ENCODE peak calls at places on chromosomes 16 and 17, in five cellular contexts. Q is SK-N-SH, C is H1, N is GM12878, U is HCT116. K is an unnamed sample.

GRCh38 chr17:71392715-71393567 is 727.9 kb upstream of the SOX9 start:
- DNase-seq in N (no peak), U (no peak), Q (no peak), C (no peak), K (no peak)

GRCh38 chr17:78798695-78799559 is 16.9 kb upstream of the CYTH1 start:
- DNase-seq in Q (peak; percentile 70), U (no peak), C (no peak), N (no peak), K (no peak)

GRCh38 chr16:70152578-70153302 is 20.8 kb upstream of the CLEC18C start:
- DNase-seq in U (no peak), C (no peak), N (no peak), Q (peak; percentile 3), K (no peak)

GRCh38 chr16:20674684-20675487 is 22.6 kb downstream of the ACSM1 start:
- DNase-seq in Q (no peak), N (no peak), C (no peak), U (no peak), K (no peak)

GRCh38 chr16:89619880-89620279 is 6.4 kb downstream of the DPEP1 start:
- DNase-seq in U (no peak), N (no peak), Q (no peak), C (no peak), K (no peak)

GRCh38 chr16:57310801-57311200 is 26.3 kb upstream of the PLLP start:
- DNase-seq in C (no peak), U (no peak), Q (no peak), N (no peak), K (no peak)

GRCh38 chr17:6853764-6854442 is 22.4 kb upstream of the TEKT1 start:
- DNase-seq in N (no peak), U (peak; percentile 68), Q (no peak), C (peak; percentile 34), K (no peak)

GRCh38 chr17:28551421-28552186 is 820 bp downstream of the UNC119 start:
- DNase-seq in N (no peak), U (no peak), C (no peak), Q (no peak), K (no peak)

GRCh38 chr17:21463779-21464407 is 87.7 kb downstream of the KCNJ12 start:
- DNase-seq in N (no peak), U (no peak), Q (no peak), C (no peak), K (no peak)

GRCh38 chr17:80086616-80087015 is 14.8 kb upstream of the GAA start:
- DNase-seq in U (no peak), C (no peak), Q (no peak), N (no peak), K (no peak)

GRCh38 chr17:78861229-78861628 is 20.6 kb upstream of the USP36 start:
- DNase-seq in U (no peak), C (no peak), N (no peak), Q (no peak), K (no peak)

GRCh38 chr16:64751906-64752305 is 370.0 kb downstream of the CDH11 start:
- DNase-seq in C (no peak), U (no peak), N (no peak), Q (no peak), K (no peak)

GRCh38 chr17:78075011-78075410 is 53.5 kb downstream of the TMC6 start:
- DNase-seq in N (no peak), U (no peak), C (no peak), Q (no peak), K (no peak)

GRCh38 chr17:41615454-41615853 is 2.9 kb upstream of the KRT16 start:
- DNase-seq in C (peak; percentile 31), Q (no peak), U (peak; percentile 32), N (no peak), K (no peak)

GRCh38 chr17:66777689-66778225 is 57.2 kb upstream of the CACNG5 start:
- DNase-seq in N (no peak), U (no peak), C (peak; percentile 78), Q (no peak), K (peak; percentile 98)

GRCh38 chr17:55347341-55347740 is 74.3 kb downstream of the MMD start:
- DNase-seq in Q (no peak), N (no peak), C (no peak), U (no peak), K (no peak)

GRCh38 chr16:68642436-68643064 is 2.6 kb upstream of the CDH3 start:
- DNase-seq in N (no peak), Q (peak; percentile 72), U (no peak), C (peak; percentile 31), K (no peak)

GRCh38 chr16:79049040-79049439 is 551.5 kb downstream of the MAF start:
- DNase-seq in C (no peak), Q (no peak), U (no peak), N (no peak), K (no peak)

GRCh38 chr17:82301916-82302497 is 15.4 kb downstream of the CD7 start:
- DNase-seq in Q (peak; percentile 41), U (no peak), C (no peak), N (peak; percentile 64), K (no peak)

GRCh38 chr17:19771971-19772630 is 24.0 kb upstream of the ALDH3A1 start:
- DNase-seq in C (no peak), U (no peak), Q (no peak), N (no peak), K (no peak)

GRCh38 chr16:10729104-10729503 is 14.5 kb upstream of the NUBP1 start:
- DNase-seq in N (no peak), Q (no peak), C (no peak), U (no peak), K (no peak)

GRCh38 chr17:39097537-39097936 is 53.9 kb downstream of the PLXDC1 start:
- DNase-seq in U (no peak), C (no peak), Q (no peak), N (no peak), K (no peak)

GRCh38 chr16:27595993-27596392 is 46.0 kb downstream of the KATNIP start:
- DNase-seq in C (no peak), N (no peak), Q (no peak), U (no peak), K (no peak)

GRCh38 chr17:33596904-33597303 is 303.8 kb upstream of the ASIC2 start:
- DNase-seq in U (no peak), Q (no peak), C (no peak), N (no peak), K (no peak)

GRCh38 chr17:75830168-75831031 is 13.8 kb downstream of the UNC13D start:
- DNase-seq in U (no peak), N (no peak), C (peak; percentile 70), Q (peak; percentile 88), K (no peak)

GRCh38 chr16:28931801-28932225 is at the start of gene CD19:
- DNase-seq in N (no peak), U (no peak), Q (no peak), C (no peak), K (no peak)

GRCh38 chr17:80819422-80820164 is 172.0 kb upstream of the CHMP6 start:
- DNase-seq in U (no peak), C (no peak), N (no peak), Q (peak; percentile 74), K (no peak)

GRCh38 chr17:43175213-43176118 is 4.5 kb downstream of the NBR1 start:
- DNase-seq in C (no peak), Q (no peak), U (no peak), N (no peak), K (no peak)

GRCh38 chr17:58281511-58282011 is 826 bp upstream of the MPO start:
- DNase-seq in Q (no peak), C (no peak), U (no peak), N (no peak), K (no peak)

GRCh38 chr17:33438136-33438535 is 145.0 kb upstream of the ASIC2 start:
- DNase-seq in C (no peak), N (no peak), U (no peak), Q (no peak), K (no peak)

DNA sequence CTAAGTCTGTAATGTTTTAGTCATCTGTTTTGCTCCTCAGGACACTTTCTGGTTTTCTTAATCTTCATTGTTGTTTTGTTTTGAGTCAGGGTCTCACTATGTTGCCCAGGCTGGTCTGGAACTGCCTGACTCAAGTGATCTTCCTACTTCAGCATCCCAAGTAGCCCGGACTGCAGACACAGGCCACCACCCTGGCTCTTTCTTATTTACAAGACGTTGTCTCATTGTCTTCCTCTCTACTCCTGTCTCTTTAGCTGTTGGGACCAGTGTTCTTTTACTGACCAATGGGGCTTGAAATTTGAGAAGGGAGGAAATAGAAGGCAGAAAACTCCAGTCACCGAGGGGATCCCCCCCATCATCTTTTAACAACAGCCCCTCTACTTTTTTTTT is 1.2 kb downstream of the SCPEP1 start:
- DNase-seq in Q (no peak), C (no peak), U (no peak), N (no peak), K (no peak)
- H3K9ac ChIP-seq in Q (peak overlapping the region; percentile 50), C (no peak overlapping the region), U (no peak overlapping the region), N (peak overlapping the region; percentile 76), K (no peak overlapping the region)

DNA sequence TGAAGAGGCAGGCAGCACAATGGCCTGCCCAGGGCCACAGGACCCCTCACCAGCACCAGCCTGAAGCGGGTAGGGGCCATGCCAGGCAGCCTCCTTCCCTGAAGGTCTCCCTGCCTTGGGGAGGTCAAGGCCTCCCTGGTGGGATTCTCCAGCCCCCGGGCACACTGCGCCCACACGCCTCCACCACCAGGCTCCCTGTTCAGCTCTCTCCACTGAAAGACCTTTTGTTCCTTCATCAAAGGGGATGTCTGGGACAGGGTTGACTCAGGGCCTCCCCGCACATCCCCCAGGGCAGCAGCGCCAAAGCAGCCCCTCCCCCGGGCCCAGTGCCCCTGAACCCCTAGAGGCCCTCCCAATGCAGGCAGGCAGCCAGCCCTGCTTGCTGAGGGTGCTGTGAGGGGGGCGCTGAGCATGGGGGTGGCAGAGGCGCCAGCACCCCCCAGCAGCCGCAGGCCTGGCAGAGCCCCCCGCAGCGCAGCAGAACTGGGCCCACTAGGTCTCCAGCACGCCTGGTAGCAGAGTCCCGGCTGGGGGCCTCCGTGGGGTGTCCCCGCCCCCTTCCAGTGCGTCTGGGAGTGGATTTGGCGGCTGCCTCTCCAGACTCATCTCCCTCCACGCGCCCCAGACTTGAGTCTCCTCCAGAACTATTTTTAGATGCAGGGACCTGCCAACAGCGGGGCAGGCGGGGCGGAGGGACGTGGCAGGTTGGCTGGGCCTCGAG is 13.1 kb downstream of the BCAR1 start:
- DNase-seq in U (no peak), C (no peak), Q (peak; percentile 71), N (no peak), K (no peak)
- TF ChIP-seq POLR2AphosphoS5 in U (no peak), C (no peak), Q (no peak), N (no peak), K (no peak)

DNA sequence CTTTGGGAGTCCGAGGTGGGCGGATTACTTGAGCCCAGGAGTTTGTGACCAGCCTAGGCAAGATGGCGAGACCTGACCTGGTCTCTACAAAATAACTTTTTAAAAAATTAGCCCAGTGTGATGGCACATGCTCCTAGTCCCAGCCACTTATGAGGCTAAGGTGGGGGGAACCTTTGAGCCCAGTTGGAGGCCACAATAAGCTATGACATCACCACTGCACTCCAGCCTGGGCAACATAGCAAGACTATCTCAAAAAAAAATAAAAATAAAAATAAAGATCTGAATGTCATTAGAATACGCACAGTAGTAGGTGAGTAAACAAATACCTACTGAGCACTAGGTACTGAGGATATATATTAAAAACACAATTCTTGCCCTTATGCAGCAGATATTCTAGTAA is 3.1 kb downstream of the SIAH1 start:
- DNase-seq in N (no peak), Q (no peak), C (no peak), U (no peak), K (no peak)
- H3K4me3 ChIP-seq in N (peak overlapping the region; percentile 32), Q (no peak overlapping the region), C (no peak overlapping the region), U (no peak overlapping the region), K (no peak overlapping the region)

DNA sequence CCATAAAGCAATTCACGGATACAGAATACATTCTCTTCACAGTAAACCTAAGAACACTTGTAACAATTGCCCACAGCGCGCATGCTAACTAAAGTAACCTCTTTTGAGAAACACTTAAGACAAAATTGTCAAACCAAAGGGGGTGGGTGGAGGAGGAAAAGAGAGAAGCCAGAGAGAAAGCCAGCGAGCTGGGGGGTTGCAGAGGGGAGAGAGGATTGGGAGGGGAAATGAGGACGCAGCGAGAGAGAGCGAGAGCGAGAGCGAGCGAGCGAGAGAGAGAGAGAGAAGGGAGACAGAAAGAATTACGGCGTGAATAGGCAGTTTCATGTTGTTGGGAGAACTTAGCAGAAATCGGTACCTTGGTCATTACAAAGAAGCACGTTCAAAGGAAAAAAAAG is 1.6 kb upstream of the HOXB7 start:
- DNase-seq in C (no peak), Q (no peak), N (no peak), U (no peak), K (no peak)
- H3K9ac ChIP-seq in C (no peak overlapping the region), Q (no peak overlapping the region), N (peak overlapping the region; percentile 16), U (peak overlapping the region; percentile 97), K (peak overlapping the region; percentile 65)

K was measured in SK-N-MC.